ENCODE peak calls at places on chromosome 4, in seven cellular contexts. O is adrenal gland, X is A549, K is uterus, B is NB4, Y is K562, S is tibial nerve. P is an unnamed sample.

GRCh38 chr4:110609044-110609750 is 13.7 kb downstream of the PITX2 start:
- DNase-seq in O (no peak), X (no peak), K (no peak), B (no peak), Y (no peak), S (no peak), P (no peak)

GRCh38 chr4:12827966-12828365 is 656.2 kb downstream of the RAB28 start:
- DNase-seq in O (no peak), X (no peak), K (no peak), B (no peak), Y (no peak), S (no peak), P (no peak)

GRCh38 chr4:147787204-147787603 is 55.3 kb downstream of the ARHGAP10 start:
- DNase-seq in O (no peak), X (no peak), K (peak), B (no peak), Y (no peak), S (no peak), P (peak)

GRCh38 chr4:77092832-77093800 is 17.3 kb upstream of the CCNI start:
- DNase-seq in O (no peak), X (no peak), K (no peak), B (peak), Y (no peak), S (no peak), P (no peak)

GRCh38 chr4:78776729-78777555 is 792 bp downstream of the BMP2K start:
- DNase-seq in O (peak), X (peak), K (peak), B (peak), Y (peak), S (peak), P (peak)

GRCh38 chr4:149884046-149884445 is 68.4 kb upstream of the IQCM start:
- DNase-seq in O (peak), X (no peak), K (no peak), B (no peak), Y (no peak), S (no peak), P (no peak)

GRCh38 chr4:142242156-142242555 is 603.9 kb downstream of the INPP4B start:
- DNase-seq in O (no peak), X (no peak), K (no peak), B (no peak), Y (no peak), S (no peak), P (no peak)

GRCh38 chr4:113368056-113368455 is 318.6 kb downstream of the ANK2 start:
- DNase-seq in O (no peak), X (no peak), K (no peak), B (no peak), Y (no peak), S (no peak), P (no peak)

GRCh38 chr4:188949608-188950007 is 810.4 kb downstream of the TRIML1 start:
- DNase-seq in O (no peak), X (no peak), K (no peak), B (no peak), Y (no peak), S (no peak), P (no peak)

GRCh38 chr4:94605241-94605640 is 152.5 kb upstream of the BMPR1B start:
- DNase-seq in O (no peak), X (no peak), K (no peak), B (no peak), Y (no peak), S (no peak), P (no peak)

GRCh38 chr4:57233391-57233790 is 123.2 kb upstream of the IGFBP7 start:
- DNase-seq in O (no peak), X (peak), K (no peak), B (no peak), Y (no peak), S (no peak), P (no peak)

GRCh38 chr4:165874799-165875371 is 1.8 kb downstream of the TLL1 start:
- DNase-seq in O (peak), X (peak), K (no peak), B (no peak), Y (no peak), S (no peak), P (no peak)

GRCh38 chr4:85837334-85837733 is 362.4 kb downstream of the ARHGAP24 start:
- DNase-seq in O (no peak), X (no peak), K (no peak), B (no peak), Y (no peak), S (no peak), P (no peak)

GRCh38 chr4:173119818-173120217 is 48.8 kb upstream of the GALNT7 start:
- DNase-seq in O (no peak), X (peak), K (no peak), B (no peak), Y (no peak), S (no peak), P (no peak)

GRCh38 chr4:111453216-111453615 is 692.0 kb upstream of the FAM241A start:
- DNase-seq in O (no peak), X (no peak), K (no peak), B (no peak), Y (no peak), S (no peak), P (no peak)

GRCh38 chr4:169208516-169208915 is 62.2 kb downstream of the SH3RF1 start:
- DNase-seq in O (no peak), X (no peak), K (no peak), B (no peak), Y (no peak), S (no peak), P (no peak)

GRCh38 chr4:90181644-90182043 is 54.5 kb downstream of the CCSER1 start:
- DNase-seq in O (no peak), X (no peak), K (no peak), B (no peak), Y (no peak), S (no peak), P (no peak)

GRCh38 chr4:34932591-34932990 is 1311.7 kb downstream of the ARAP2 start:
- DNase-seq in O (no peak), X (peak), K (no peak), B (no peak), Y (no peak), S (no peak), P (no peak)

GRCh38 chr4:123412700-123413512 is 16.3 kb downstream of the SPRY1 start:
- DNase-seq in O (no peak), X (no peak), K (peak), B (no peak), Y (no peak), S (no peak), P (no peak)

GRCh38 chr4:142614621-142615323 is 231.3 kb downstream of the INPP4B start:
- DNase-seq in O (no peak), X (peak), K (no peak), B (no peak), Y (no peak), S (no peak), P (no peak)

DNA sequence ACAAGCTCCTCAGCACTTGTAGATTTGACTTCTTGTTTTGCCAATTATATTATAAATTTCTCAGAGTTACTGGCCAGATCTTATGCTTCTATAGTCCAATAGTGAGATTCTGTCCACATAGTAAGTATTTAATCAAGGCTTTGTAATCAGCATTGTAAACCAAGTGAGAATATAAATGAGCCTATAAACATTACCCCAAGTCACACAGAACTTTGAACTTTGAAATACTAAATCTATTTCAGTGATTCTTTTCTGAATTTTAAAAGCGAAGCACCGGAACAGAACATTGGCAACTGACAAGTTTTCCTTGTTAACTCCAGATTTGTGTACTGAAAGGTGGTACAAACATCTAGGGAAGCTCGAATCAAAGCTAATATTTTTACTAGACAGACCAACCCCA is 37.2 kb downstream of the PPM1K start:
- DNase-seq in O (no peak), X (no peak), K (no peak), B (no peak), Y (no peak), S (no peak), P (no peak)
- TF ChIP-seq POLR2A in O (no peak), X (no peak), K (no peak), B (no peak), Y (no peak), S (no peak), P (no peak)

DNA sequence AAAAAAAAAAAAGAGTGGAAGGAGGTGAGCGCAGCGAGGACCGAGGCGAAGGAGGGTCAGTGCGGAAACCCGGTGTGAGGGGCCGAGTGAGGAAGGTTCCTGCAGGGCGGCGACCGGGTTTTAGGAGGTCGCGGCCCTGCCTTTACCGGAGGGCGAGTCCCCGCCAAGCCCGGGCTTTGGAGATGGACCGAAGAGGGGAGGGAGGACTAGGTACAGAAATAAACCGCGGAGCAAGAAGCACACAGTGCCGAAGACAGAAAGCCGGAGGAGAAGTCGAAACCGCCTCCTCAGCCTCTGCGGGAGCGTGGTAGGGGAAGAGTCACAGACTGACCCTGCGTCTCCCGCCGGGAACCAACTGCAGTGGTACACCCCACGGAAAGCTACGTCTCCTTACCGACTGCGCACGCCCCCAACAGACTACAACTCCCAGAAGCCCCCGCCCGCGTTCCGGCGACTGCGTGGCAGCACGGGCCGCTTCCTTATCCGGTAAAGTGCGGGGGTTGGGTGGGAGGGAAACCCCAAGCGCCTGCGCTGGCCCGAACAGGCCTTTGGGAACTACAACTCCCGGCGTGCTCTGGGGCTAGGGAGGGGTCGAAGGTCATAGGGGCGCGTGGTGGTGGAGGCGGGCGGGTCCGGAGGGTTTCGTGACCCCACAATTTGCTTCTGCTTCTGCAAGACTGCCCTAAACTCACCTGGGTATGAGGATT is at the start of gene NFXL1:
- DNase-seq in O (peak), X (peak), K (peak), B (peak), Y (peak), S (peak), P (peak)
- TF ChIP-seq POLR2A in O (peak), X (peak), K (peak), B (peak), Y (peak), S (peak), P (peak)

GRCh38 chr4:185811509-185812364 is at the start of gene SORBS2:
- DNase-seq in O (peak), X (no peak), K (no peak), B (no peak), Y (no peak), S (no peak), P (no peak)
- TF ChIP-seq POLR2A in O (no peak), X (no peak), K (no peak), B (no peak), Y (no peak), S (no peak), P (no peak)

GRCh38 chr4:144670776-144671175 is 24.8 kb downstream of the HHIP start:
- DNase-seq in O (no peak), X (no peak), K (no peak), B (no peak), Y (no peak), S (no peak), P (no peak)

GRCh38 chr4:144674711-144675110 is 28.8 kb downstream of the HHIP start:
- DNase-seq in O (no peak), X (no peak), K (no peak), B (no peak), Y (no peak), S (no peak), P (no peak)
- TF ChIP-seq POLR2A in O (no peak), X (no peak), K (no peak), B (no peak), Y (no peak), S (no peak), P (no peak)

DNA sequence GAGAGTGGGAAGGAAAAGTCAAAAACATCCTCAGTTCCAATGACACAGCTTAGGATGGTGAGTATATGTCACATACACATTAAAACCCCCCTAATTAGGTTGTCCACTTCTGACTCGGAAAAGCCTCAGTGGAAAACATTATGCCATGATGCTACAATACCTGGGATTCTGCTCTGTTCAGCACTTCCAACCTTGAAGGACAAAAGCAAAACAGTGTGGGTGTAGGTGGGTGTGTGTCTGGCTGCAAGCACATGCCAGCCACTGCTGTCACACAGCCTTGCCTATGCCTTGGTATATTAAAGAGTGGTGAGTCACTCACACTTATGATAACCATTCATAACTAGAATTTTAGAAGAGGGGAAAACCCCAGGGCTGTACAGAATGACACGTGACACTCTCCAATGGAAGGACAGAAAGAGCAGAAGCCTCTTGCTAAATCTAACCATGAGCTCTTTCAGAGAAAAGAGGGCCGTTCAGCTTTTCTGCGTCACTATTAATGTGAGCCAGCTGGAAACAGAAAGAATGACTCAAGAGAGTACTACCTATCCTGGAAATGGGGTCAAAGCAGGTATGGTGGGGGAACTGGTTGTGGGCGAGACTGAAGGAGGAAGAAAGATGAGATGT is 159.6 kb downstream of the TET2 start:
- DNase-seq in O (no peak), X (peak), K (no peak), B (no peak), Y (no peak), S (no peak), P (no peak)
- TF ChIP-seq POLR2A in O (no peak), X (no peak), K (no peak), B (no peak), Y (no peak), S (no peak), P (no peak)

GRCh38 chr4:2962614-2963184 is 507 bp downstream of the NOP14 start:
- DNase-seq in O (peak), X (peak), K (no peak), B (peak), Y (no peak), S (peak), P (no peak)
- TF ChIP-seq POLR2A in O (no peak), X (no peak), K (no peak), B (no peak), Y (no peak), S (no peak), P (no peak)

DNA sequence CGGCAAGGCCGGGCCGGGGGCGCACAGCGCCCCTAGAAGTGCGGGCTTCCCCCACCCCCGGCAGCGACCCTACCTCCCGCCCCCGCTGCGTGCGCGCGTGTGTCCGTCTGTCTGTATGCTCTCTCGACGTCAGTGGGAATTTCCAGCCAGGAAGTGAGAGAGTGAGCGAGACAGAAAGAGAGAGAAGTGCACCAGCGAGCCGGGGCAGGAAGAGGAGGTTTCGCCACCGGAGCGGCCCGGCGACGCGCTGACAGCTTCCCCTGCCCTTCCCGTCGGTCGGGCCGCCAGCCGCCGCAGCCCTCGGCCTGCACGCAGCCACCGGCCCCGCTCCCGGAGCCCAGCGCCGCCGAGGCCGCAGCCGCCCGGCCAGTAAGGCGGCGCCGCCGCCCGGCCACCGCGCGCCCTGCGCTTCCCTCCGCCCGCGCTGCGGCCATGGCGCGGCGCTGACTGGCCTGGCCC is at the start of gene NFKB1:
- DNase-seq in O (peak), X (peak), K (peak), B (peak), Y (no peak), S (peak), P (peak)
- TF ChIP-seq POLR2A in O (peak), X (peak), K (no peak), B (peak), Y (no peak), S (no peak), P (peak)

GRCh38 chr4:80072607-80073361 is at the start of gene ANTXR2:
- DNase-seq in O (peak), X (peak), K (peak), B (peak), Y (peak), S (peak), P (peak)
- TF ChIP-seq POLR2A in O (peak), X (peak), K (peak), B (peak), Y (peak), S (peak), P (peak)